ENCODE peak calls at places on chromosomes 16 and 17, in five cellular contexts. Q is ascending aorta, B is body of pancreas, H is endothelial cell, D is pancreas. F is an unnamed sample.
A peak's percentile ranks its signal among the peaks of the same experiment; 100 is the strongest.

GRCh38 chr16:57993452-57993851 is 7.0 kb downstream of the ZNF319 start:
- DNase-seq in Q (no peak), B (peak; percentile 56), H (no peak), D (peak; percentile 59), F (no peak)

GRCh38 chr17:80339118-80339517 is 75.8 kb upstream of the ENDOV start:
- DNase-seq in Q (no peak), B (no peak), D (no peak), H (no peak), F (no peak)

GRCh38 chr16:57054771-57055170 is 37.6 kb upstream of the CPNE2 start:
- DNase-seq in Q (no peak), B (no peak), D (no peak), H (no peak), F (no peak)

GRCh38 chr16:22861585-22861984 is 47.6 kb downstream of the HS3ST2 start:
- DNase-seq in B (no peak), H (no peak), Q (no peak), D (no peak), F (no peak)

GRCh38 chr16:74169687-74170522 is 126.7 kb upstream of the PSMD7 start:
- DNase-seq in Q (no peak), H (no peak), B (no peak), D (peak; percentile 9), F (peak; percentile 7)

GRCh38 chr17:9872852-9873251 is 32.2 kb downstream of the RCVRN start:
- DNase-seq in B (no peak), Q (peak; percentile 50), H (no peak), D (no peak), F (no peak)

GRCh38 chr17:4899341-4900230 is at the start of gene C17orf107:
- DNase-seq in H (peak; percentile 73), Q (peak; percentile 95), D (peak; percentile 85), B (peak; percentile 91), F (peak; percentile 95)

GRCh38 chr16:15760129-15760528 is 96.7 kb downstream of the MYH11 start:
- DNase-seq in H (no peak), B (no peak), D (no peak), Q (no peak), F (no peak)

GRCh38 chr16:85173077-85173980 is 61.1 kb upstream of the CIBAR2 start:
- DNase-seq in D (no peak), Q (no peak), B (no peak), H (peak; percentile 55), F (no peak)

GRCh38 chr16:72877374-72878028 is 170.4 kb downstream of the ZFHX3 start:
- DNase-seq in B (no peak), D (no peak), Q (no peak), H (no peak), F (no peak)

GRCh38 chr16:75023019-75023418 is 24.2 kb downstream of the ZNRF1 start:
- DNase-seq in Q (no peak), B (no peak), H (no peak), D (no peak), F (no peak)

GRCh38 chr17:57588086-57588485 is 157.0 kb downstream of the CCDC182 start:
- DNase-seq in B (no peak), D (no peak), H (no peak), Q (peak; percentile 71), F (no peak)

GRCh38 chr16:81560979-81561657 is 116.5 kb downstream of the CMIP start:
- DNase-seq in Q (no peak), H (no peak), B (no peak), D (no peak), F (no peak)

GRCh38 chr17:41147531-41148204 is 2.0 kb downstream of the KRTAP4-5 start:
- DNase-seq in B (no peak), H (no peak), Q (no peak), D (no peak), F (no peak)

GRCh38 chr17:81422776-81423697 is 27.8 kb downstream of the BAHCC1 start:
- DNase-seq in Q (peak; percentile 97), B (peak; percentile 85), H (no peak), D (peak; percentile 73), F (no peak)

GRCh38 chr16:78259883-78260282 is 160.4 kb downstream of the WWOX start:
- DNase-seq in D (no peak), Q (no peak), H (no peak), B (no peak), F (no peak)

GRCh38 chr17:49889500-49889899 is 41.6 kb upstream of the TAC4 start:
- DNase-seq in D (no peak), Q (no peak), B (no peak), H (no peak), F (no peak)

GRCh38 chr17:38663125-38663751 is 11.5 kb downstream of the EPOP start:
- DNase-seq in B (peak; percentile 78), Q (no peak), H (peak; percentile 85), D (peak; percentile 73), F (peak; percentile 74)

GRCh38 chr16:13307255-13307654 is 405.9 kb downstream of the SHISA9 start:
- DNase-seq in B (peak; percentile 16), H (no peak), Q (no peak), D (no peak), F (no peak)

GRCh38 chr17:64259436-64259835 is 3.6 kb downstream of the TEX2 start:
- DNase-seq in Q (no peak), B (no peak), H (no peak), D (no peak), F (no peak)

GRCh38 chr17:76538281-76538931 is 897 bp upstream of the CYGB start:
- DNase-seq in H (no peak), Q (no peak), D (no peak), B (no peak), F (no peak)

GRCh38 chr17:39170558-39170957 is 4.6 kb upstream of the ARL5C start:
- DNase-seq in D (no peak), B (no peak), Q (no peak), H (no peak), F (no peak)

GRCh38 chr17:13002761-13003453 is 14.9 kb downstream of the ELAC2 start:
- DNase-seq in H (peak; percentile 75), D (peak; percentile 71), B (peak; percentile 72), Q (peak; percentile 87), F (peak; percentile 59)

GRCh38 chr16:73032548-73033270 is 15.2 kb downstream of the ZFHX3 start:
- DNase-seq in H (no peak), B (no peak), Q (no peak), D (no peak), F (peak; percentile 48)

GRCh38 chr17:77141846-77142449 is 1.2 kb downstream of the SEC14L1 start:
- DNase-seq in Q (no peak), B (no peak), H (no peak), D (no peak), F (no peak)

GRCh38 chr16:50068550-50068949 is 2.8 kb downstream of the HEATR3 start:
- DNase-seq in H (no peak), D (no peak), B (no peak), Q (no peak), F (no peak)

GRCh38 chr17:8674344-8675305 is 44.1 kb upstream of the MYH10 start:
- DNase-seq in H (no peak), D (no peak), Q (peak; percentile 96), B (peak; percentile 22), F (no peak)

GRCh38 chr17:78314683-78315354 is 45.1 kb downstream of the SOCS3 start:
- DNase-seq in H (no peak), D (no peak), B (no peak), Q (no peak), F (no peak)

GRCh38 chr17:27760069-27760885 is 40.1 kb downstream of the NOS2 start:
- DNase-seq in H (peak; percentile 80), B (peak; percentile 69), Q (peak; percentile 70), D (peak; percentile 73), F (peak; percentile 59)

GRCh38 chr17:79393358-79394038 is 217.4 kb downstream of the RBFOX3 start:
- DNase-seq in D (peak; percentile 84), Q (peak; percentile 85), B (peak; percentile 82), H (peak; percentile 99), F (peak; percentile 83)

GRCh38 chr17:41589301-41589700 is 2.6 kb upstream of the KRT14 start:
- DNase-seq in H (no peak), Q (no peak), B (no peak), D (no peak), F (no peak)

GRCh38 chr16:31451681-31452351 is 7.5 kb upstream of the ARMC5 start:
- DNase-seq in D (peak; percentile 59), H (peak; percentile 59), B (peak; percentile 71), Q (no peak), F (no peak)
- TF ChIP-seq CTCF in D (no peak), H (peak; percentile 43), B (peak; percentile 48), Q (peak; percentile 49), F (no peak)

DNA sequence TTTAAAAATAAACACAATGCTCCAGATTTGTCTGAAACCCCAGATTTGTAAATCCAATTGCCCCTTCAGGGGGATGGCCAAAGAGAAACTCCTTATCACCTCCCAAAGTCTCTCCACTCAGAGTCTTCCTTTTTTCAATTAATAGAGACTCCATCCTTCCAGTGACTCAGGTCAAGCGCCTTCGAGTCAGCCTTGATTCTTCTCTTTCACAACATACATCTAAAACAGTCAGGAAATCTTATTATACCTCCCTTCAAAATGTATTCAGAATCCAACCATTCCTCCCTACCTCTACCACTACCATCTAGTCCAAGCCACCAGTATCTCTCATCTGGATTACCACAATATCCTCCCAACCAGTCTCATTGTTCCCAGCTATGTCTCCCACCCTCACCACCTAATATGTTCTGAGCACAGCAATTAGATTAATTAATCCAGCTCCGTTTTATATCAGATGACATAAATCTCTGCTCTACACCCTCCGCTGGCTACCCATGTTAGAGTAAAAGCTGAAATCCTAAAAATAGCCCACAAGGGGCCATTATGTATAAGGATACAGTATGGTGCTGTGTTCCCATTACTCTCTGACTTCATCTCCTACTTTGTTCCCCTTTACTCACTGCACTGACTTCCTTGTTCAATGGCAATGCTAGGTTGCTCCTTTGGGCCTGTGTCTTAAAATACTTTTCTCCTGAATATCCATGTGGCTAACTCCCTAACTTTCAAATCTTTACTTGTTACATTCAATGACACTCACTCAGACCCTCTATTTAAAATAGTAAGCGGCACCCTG is 11.8 kb downstream of the SIAH1 start:
- DNase-seq in B (no peak), Q (no peak), D (no peak), H (no peak), F (no peak)
- TF ChIP-seq CTCF in B (no peak), Q (no peak), D (no peak), H (no peak), F (no peak)

GRCh38 chr16:71440669-71441347 is 1.0 kb downstream of the TLE7 start:
- DNase-seq in Q (no peak), D (no peak), H (peak; percentile 42), B (no peak), F (peak; percentile 79)
- TF ChIP-seq CTCF in Q (no peak), D (no peak), H (no peak), B (no peak), F (peak; percentile 14)

DNA sequence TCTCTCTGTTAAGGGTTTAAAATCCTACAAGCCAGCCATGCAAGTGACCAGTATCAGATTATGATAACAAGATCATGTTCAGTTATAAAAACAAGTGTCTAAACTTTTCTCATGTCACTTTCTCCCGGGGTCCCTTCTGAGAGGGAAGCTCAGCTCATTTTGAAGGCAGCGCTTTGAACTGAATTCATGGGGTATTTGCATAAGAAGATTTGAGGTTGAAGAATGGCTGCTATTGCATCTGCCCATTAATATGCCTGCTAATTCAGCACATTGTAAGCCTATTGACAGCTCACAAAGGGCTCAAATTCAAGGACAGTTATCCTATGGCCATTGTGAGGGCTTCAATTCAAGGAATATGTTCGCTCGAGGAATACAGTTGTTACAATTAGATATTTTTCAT is 290.2 kb upstream of the IRX3 start:
- DNase-seq in D (no peak), H (no peak), Q (no peak), B (no peak), F (no peak)
- TF ChIP-seq CTCF in D (no peak), H (no peak), Q (no peak), B (no peak), F (no peak)